ENCODE peak calls at places on chromosomes 12 and 14, in five cellular contexts. D is NCI-H2227 treated with DMSO at 0.1 percent for 48 hours; L is NAMALWA; U is aorta; S is stimulated activated CD8-positive, alpha-beta memory T cell treated with anti-CD3 and anti-CD28 coated beads, Interleukin-12 subunit alpha, Interleukin-12 subunit beta, amount 100 ng/mL, for 1 hour. P is an unnamed sample.

GRCh38 chr12:53229454-53229853 is 2.6 kb downstream of the RARG start:
- DNase-seq in D (no peak), L (no peak), U (no peak), S (no peak), P (no peak)

GRCh38 chr12:40312982-40313576 is 88.3 kb downstream of the LRRK2 start:
- DNase-seq in D (no peak), L (peak), U (no peak), S (no peak), P (no peak)

GRCh38 chr12:127284021-127284420 is 982.9 kb upstream of the TMEM132C start:
- DNase-seq in D (no peak), L (no peak), U (no peak), S (no peak), P (no peak)

GRCh38 chr12:46159239-46159901 is 109.5 kb downstream of the SLC38A1 start:
- DNase-seq in D (no peak), L (no peak), U (no peak), S (no peak), P (no peak)

GRCh38 chr14:75283884-75284563 is 5.4 kb downstream of the FOS start:
- DNase-seq in D (no peak), L (no peak), U (peak), S (no peak), P (no peak)

GRCh38 chr12:4037747-4038312 is 164.6 kb upstream of the PARP11 start:
- DNase-seq in D (no peak), L (no peak), U (no peak), S (no peak), P (no peak)

GRCh38 chr14:52268191-52269061 is 928 bp downstream of the PTGDR start:
- DNase-seq in D (no peak), L (no peak), U (no peak), S (no peak), P (no peak)

GRCh38 chr14:99740411-99740810 is 52.8 kb upstream of the EML1 start:
- DNase-seq in D (no peak), L (no peak), U (no peak), S (no peak), P (no peak)

GRCh38 chr14:58239259-58240210 is 5.1 kb upstream of the PSMA3 start:
- DNase-seq in D (peak), L (peak), U (peak), S (peak), P (peak)

GRCh38 chr14:32044454-32044853 is 32.6 kb upstream of the ARHGAP5 start:
- DNase-seq in D (no peak), L (no peak), U (no peak), S (no peak), P (no peak)

GRCh38 chr14:54653764-54654469 is 87.0 kb downstream of the SAMD4A start:
- DNase-seq in D (no peak), L (no peak), U (peak), S (no peak), P (no peak)

GRCh38 chr12:23049180-23049579 is 424.2 kb downstream of the ETNK1 start:
- DNase-seq in D (no peak), L (peak), U (no peak), S (no peak), P (no peak)

GRCh38 chr12:45458854-45459807 is 243.2 kb downstream of the ANO6 start:
- DNase-seq in D (no peak), L (no peak), U (no peak), S (no peak), P (no peak)

GRCh38 chr12:107677671-107678070 is 7.9 kb upstream of the PWP1 start:
- DNase-seq in D (no peak), L (no peak), U (no peak), S (no peak), P (no peak)

GRCh38 chr12:16833376-16833775 is 227.4 kb upstream of the LMO3 start:
- DNase-seq in D (no peak), L (no peak), U (no peak), S (no peak), P (no peak)

GRCh38 chr12:29609431-29610215 is 112.1 kb upstream of the OVCH1 start:
- DNase-seq in D (no peak), L (no peak), U (no peak), S (no peak), P (no peak)

GRCh38 chr12:124392991-124393790 is 98.3 kb downstream of the RFLNA start:
- DNase-seq in D (no peak), L (no peak), U (peak), S (no peak), P (peak)

GRCh38 chr12:32025906-32026305 is 66.7 kb downstream of the RESF1 start:
- DNase-seq in D (no peak), L (no peak), U (no peak), S (peak), P (no peak)

GRCh38 chr14:77184396-77185092 is 2.9 kb downstream of the TMEM63C start:
- DNase-seq in D (no peak), L (no peak), U (no peak), S (no peak), P (no peak)